ENCODE peak calls at places on chromosomes 16 and 17, in eight cellular contexts. One of them, this sample, is unnamed. For H3K4me1, the result is how much of the 10 kb centered on the place peaks cover.

GRCh38 chr17:60926466-60927183 is 249.0 kb downstream of the BCAS3 start:
- DNase-seq in left ventricle myocardium inferior: no peak
- DNase-seq in cardiac muscle cell: no peak
- DNase-seq in esophagus squamous epithelium: no peak
- DNase-seq in A673: no peak
- DNase-seq in transverse colon: no peak
- DNase-seq in neural progenitor cell: no peak
- DNase-seq in heart right ventricle: no peak
- DNase-seq in this sample: peak

GRCh38 chr16:88719267-88719932 is 13.1 kb downstream of the CTU2 start:
- DNase-seq in left ventricle myocardium inferior: peak
- DNase-seq in cardiac muscle cell: no peak
- DNase-seq in esophagus squamous epithelium: no peak
- DNase-seq in A673: no peak
- DNase-seq in transverse colon: peak
- DNase-seq in neural progenitor cell: no peak
- DNase-seq in heart right ventricle: peak
- DNase-seq in this sample: no peak

GRCh38 chr17:47694018-47694817 is at the start of gene TBKBP1:
- DNase-seq in left ventricle myocardium inferior: peak
- DNase-seq in cardiac muscle cell: peak
- DNase-seq in esophagus squamous epithelium: no peak
- DNase-seq in A673: peak
- DNase-seq in transverse colon: peak
- DNase-seq in neural progenitor cell: peak
- DNase-seq in heart right ventricle: peak
- DNase-seq in this sample: no peak

GRCh38 chr17:6539871-6540270 is 16.5 kb downstream of the PITPNM3 start:
- DNase-seq in left ventricle myocardium inferior: no peak
- DNase-seq in cardiac muscle cell: no peak
- DNase-seq in esophagus squamous epithelium: no peak
- DNase-seq in A673: no peak
- DNase-seq in transverse colon: no peak
- DNase-seq in neural progenitor cell: no peak
- DNase-seq in heart right ventricle: no peak
- DNase-seq in this sample: no peak

GRCh38 chr16:12426122-12426521 is 377.6 kb downstream of the CPPED1 start:
- DNase-seq in left ventricle myocardium inferior: no peak
- DNase-seq in cardiac muscle cell: peak
- DNase-seq in esophagus squamous epithelium: no peak
- DNase-seq in A673: peak
- DNase-seq in transverse colon: no peak
- DNase-seq in neural progenitor cell: peak
- DNase-seq in heart right ventricle: no peak
- DNase-seq in this sample: no peak

GRCh38 chr16:17377360-17378324 is 93.1 kb downstream of the XYLT1 start:
- DNase-seq in left ventricle myocardium inferior: no peak
- DNase-seq in cardiac muscle cell: no peak
- DNase-seq in esophagus squamous epithelium: no peak
- DNase-seq in A673: no peak
- DNase-seq in transverse colon: no peak
- DNase-seq in neural progenitor cell: peak
- DNase-seq in heart right ventricle: no peak
- DNase-seq in this sample: no peak

GRCh38 chr16:80887062-80887461 is 82.7 kb upstream of the CDYL2 start:
- DNase-seq in left ventricle myocardium inferior: no peak
- DNase-seq in cardiac muscle cell: no peak
- DNase-seq in esophagus squamous epithelium: no peak
- DNase-seq in A673: no peak
- DNase-seq in transverse colon: peak
- DNase-seq in neural progenitor cell: no peak
- DNase-seq in heart right ventricle: no peak
- DNase-seq in this sample: peak

GRCh38 chr17:38606646-38607611 is 1.2 kb upstream of the SRCIN1 start:
- DNase-seq in left ventricle myocardium inferior: peak
- DNase-seq in cardiac muscle cell: no peak
- DNase-seq in esophagus squamous epithelium: no peak
- DNase-seq in A673: no peak
- DNase-seq in transverse colon: no peak
- DNase-seq in neural progenitor cell: no peak
- DNase-seq in heart right ventricle: peak
- DNase-seq in this sample: no peak

GRCh38 chr16:74019608-74020007 is 277.0 kb upstream of the PSMD7 start:
- DNase-seq in left ventricle myocardium inferior: no peak
- DNase-seq in cardiac muscle cell: no peak
- DNase-seq in esophagus squamous epithelium: no peak
- DNase-seq in A673: no peak
- DNase-seq in transverse colon: no peak
- DNase-seq in neural progenitor cell: no peak
- DNase-seq in heart right ventricle: no peak
- DNase-seq in this sample: no peak

GRCh38 chr16:72125635-72126428 is 32.2 kb downstream of the DHX38 start:
- DNase-seq in left ventricle myocardium inferior: no peak
- DNase-seq in cardiac muscle cell: no peak
- DNase-seq in esophagus squamous epithelium: no peak
- DNase-seq in A673: no peak
- DNase-seq in transverse colon: peak
- DNase-seq in neural progenitor cell: no peak
- DNase-seq in heart right ventricle: no peak
- DNase-seq in this sample: no peak

GRCh38 chr17:77074681-77075080 is 66.1 kb upstream of the SEC14L1 start:
- DNase-seq in left ventricle myocardium inferior: no peak
- DNase-seq in cardiac muscle cell: no peak
- DNase-seq in esophagus squamous epithelium: no peak
- DNase-seq in A673: no peak
- DNase-seq in transverse colon: no peak
- DNase-seq in neural progenitor cell: no peak
- DNase-seq in heart right ventricle: no peak
- DNase-seq in this sample: no peak

GRCh38 chr17:79441607-79442006 is 169.2 kb downstream of the RBFOX3 start:
- DNase-seq in left ventricle myocardium inferior: no peak
- DNase-seq in cardiac muscle cell: no peak
- DNase-seq in esophagus squamous epithelium: no peak
- DNase-seq in A673: no peak
- DNase-seq in transverse colon: no peak
- DNase-seq in neural progenitor cell: no peak
- DNase-seq in heart right ventricle: no peak
- DNase-seq in this sample: no peak

GRCh38 chr16:27712251-27712711 is 162.3 kb downstream of the KATNIP start:
- DNase-seq in left ventricle myocardium inferior: no peak
- DNase-seq in cardiac muscle cell: no peak
- DNase-seq in esophagus squamous epithelium: no peak
- DNase-seq in A673: no peak
- DNase-seq in transverse colon: no peak
- DNase-seq in neural progenitor cell: no peak
- DNase-seq in heart right ventricle: no peak
- DNase-seq in this sample: no peak

GRCh38 chr17:39671651-39672521 is 3.6 kb downstream of the PNMT start:
- DNase-seq in left ventricle myocardium inferior: peak
- DNase-seq in cardiac muscle cell: peak
- DNase-seq in esophagus squamous epithelium: no peak
- DNase-seq in A673: no peak
- DNase-seq in transverse colon: peak
- DNase-seq in neural progenitor cell: peak
- DNase-seq in heart right ventricle: peak
- DNase-seq in this sample: peak

GRCh38 chr16:554640-555413 is 5.4 kb upstream of the PRR35 start:
- DNase-seq in left ventricle myocardium inferior: no peak
- DNase-seq in cardiac muscle cell: peak
- DNase-seq in esophagus squamous epithelium: no peak
- DNase-seq in A673: no peak
- DNase-seq in transverse colon: peak
- DNase-seq in neural progenitor cell: no peak
- DNase-seq in heart right ventricle: no peak
- DNase-seq in this sample: peak

GRCh38 chr16:67431077-67431804 is at the start of gene HSD11B2:
- DNase-seq in left ventricle myocardium inferior: peak
- DNase-seq in cardiac muscle cell: peak
- DNase-seq in esophagus squamous epithelium: no peak
- DNase-seq in A673: peak
- DNase-seq in transverse colon: no peak
- DNase-seq in neural progenitor cell: peak
- DNase-seq in heart right ventricle: peak
- DNase-seq in this sample: peak

GRCh38 chr17:33277436-33278100 is 15.5 kb downstream of the ASIC2 start:
- DNase-seq in left ventricle myocardium inferior: no peak
- DNase-seq in cardiac muscle cell: no peak
- DNase-seq in esophagus squamous epithelium: no peak
- DNase-seq in A673: no peak
- DNase-seq in transverse colon: no peak
- DNase-seq in neural progenitor cell: peak
- DNase-seq in heart right ventricle: no peak
- DNase-seq in this sample: peak

GRCh38 chr16:50671644-50672260 is 9.4 kb downstream of the SNX20 start:
- DNase-seq in left ventricle myocardium inferior: no peak
- DNase-seq in cardiac muscle cell: peak
- DNase-seq in esophagus squamous epithelium: no peak
- DNase-seq in A673: peak
- DNase-seq in transverse colon: no peak
- DNase-seq in neural progenitor cell: peak
- DNase-seq in heart right ventricle: no peak
- DNase-seq in this sample: peak

GRCh38 chr16:58022601-58023371 is 2.8 kb upstream of the MMP15 start:
- DNase-seq in left ventricle myocardium inferior: peak
- DNase-seq in cardiac muscle cell: peak
- DNase-seq in esophagus squamous epithelium: no peak
- DNase-seq in A673: peak
- DNase-seq in transverse colon: peak
- DNase-seq in neural progenitor cell: no peak
- DNase-seq in heart right ventricle: peak
- DNase-seq in this sample: peak

GRCh38 chr17:82003411-82004381 is 19.0 kb downstream of the CENPX start:
- DNase-seq in left ventricle myocardium inferior: no peak
- DNase-seq in cardiac muscle cell: peak
- DNase-seq in esophagus squamous epithelium: no peak
- DNase-seq in A673: peak
- DNase-seq in transverse colon: peak
- DNase-seq in neural progenitor cell: no peak
- DNase-seq in heart right ventricle: peak
- DNase-seq in this sample: no peak

GRCh38 chr17:2779545-2779944 is 16.7 kb upstream of the RAP1GAP2 start:
- DNase-seq in left ventricle myocardium inferior: no peak
- DNase-seq in cardiac muscle cell: no peak
- DNase-seq in esophagus squamous epithelium: no peak
- DNase-seq in A673: no peak
- DNase-seq in transverse colon: no peak
- DNase-seq in neural progenitor cell: no peak
- DNase-seq in heart right ventricle: no peak
- DNase-seq in this sample: no peak

GRCh38 chr17:75067856-75068255 is 19.9 kb upstream of the SLC16A5 start:
- DNase-seq in left ventricle myocardium inferior: no peak
- DNase-seq in cardiac muscle cell: no peak
- DNase-seq in esophagus squamous epithelium: no peak
- DNase-seq in A673: no peak
- DNase-seq in transverse colon: no peak
- DNase-seq in neural progenitor cell: no peak
- DNase-seq in heart right ventricle: no peak
- DNase-seq in this sample: no peak

GRCh38 chr17:34570491-34570890 is 8.9 kb upstream of the TMEM132E start:
- DNase-seq in left ventricle myocardium inferior: no peak
- DNase-seq in cardiac muscle cell: no peak
- DNase-seq in esophagus squamous epithelium: no peak
- DNase-seq in A673: no peak
- DNase-seq in transverse colon: no peak
- DNase-seq in neural progenitor cell: no peak
- DNase-seq in heart right ventricle: no peak
- DNase-seq in this sample: no peak

GRCh38 chr17:59848385-59848668 is 44.4 kb downstream of the TUBD1 start:
- DNase-seq in left ventricle myocardium inferior: no peak
- DNase-seq in cardiac muscle cell: no peak
- DNase-seq in esophagus squamous epithelium: no peak
- DNase-seq in A673: no peak
- DNase-seq in transverse colon: no peak
- DNase-seq in neural progenitor cell: no peak
- DNase-seq in heart right ventricle: no peak
- DNase-seq in this sample: peak
- H3K27ac ChIP-seq in left ventricle myocardium inferior: no peak
- H3K27ac ChIP-seq in cardiac muscle cell: no peak
- H3K27ac ChIP-seq in esophagus squamous epithelium: peak
- H3K27ac ChIP-seq in A673: no peak
- H3K27ac ChIP-seq in transverse colon: peak
- H3K27ac ChIP-seq in neural progenitor cell: no peak
- H3K27ac ChIP-seq in heart right ventricle: peak
- H3K27ac ChIP-seq in this sample: peak

GRCh38 chr16:30894540-30895368 is 877 bp upstream of the BCL7C start:
- DNase-seq in left ventricle myocardium inferior: no peak
- DNase-seq in cardiac muscle cell: no peak
- DNase-seq in esophagus squamous epithelium: no peak
- DNase-seq in A673: no peak
- DNase-seq in transverse colon: no peak
- DNase-seq in neural progenitor cell: no peak
- DNase-seq in heart right ventricle: no peak
- DNase-seq in this sample: no peak

GRCh38 chr16:30895592-30896202 is 717 bp upstream of the CTF1 start:
- DNase-seq in left ventricle myocardium inferior: no peak
- DNase-seq in cardiac muscle cell: no peak
- DNase-seq in esophagus squamous epithelium: no peak
- DNase-seq in A673: no peak
- DNase-seq in transverse colon: no peak
- DNase-seq in neural progenitor cell: no peak
- DNase-seq in heart right ventricle: no peak
- DNase-seq in this sample: no peak

GRCh38 chr16:30896203-30896889 is at the start of gene CTF1:
- DNase-seq in left ventricle myocardium inferior: peak
- DNase-seq in cardiac muscle cell: peak
- DNase-seq in esophagus squamous epithelium: no peak
- DNase-seq in A673: peak
- DNase-seq in transverse colon: peak
- DNase-seq in neural progenitor cell: peak
- DNase-seq in heart right ventricle: peak
- DNase-seq in this sample: no peak

GRCh38 chr16:30899794-30900193 is 3.4 kb downstream of the CTF1 start:
- DNase-seq in left ventricle myocardium inferior: no peak
- DNase-seq in cardiac muscle cell: no peak
- DNase-seq in esophagus squamous epithelium: no peak
- DNase-seq in A673: no peak
- DNase-seq in transverse colon: no peak
- DNase-seq in neural progenitor cell: no peak
- DNase-seq in heart right ventricle: no peak
- DNase-seq in this sample: no peak

GRCh38 chr16:30896890-30897730 is 696 bp downstream of the CTF1 start:
- DNase-seq in left ventricle myocardium inferior: peak
- DNase-seq in cardiac muscle cell: peak
- DNase-seq in esophagus squamous epithelium: peak
- DNase-seq in A673: peak
- DNase-seq in transverse colon: peak
- DNase-seq in neural progenitor cell: peak
- DNase-seq in heart right ventricle: peak
- DNase-seq in this sample: peak
- H3K4me1 ChIP-seq in left ventricle myocardium inferior: half or more
- H3K4me1 ChIP-seq in cardiac muscle cell: under half
- H3K4me1 ChIP-seq in esophagus squamous epithelium: half or more
- H3K4me1 ChIP-seq in A673: under half
- H3K4me1 ChIP-seq in transverse colon: under half
- H3K4me1 ChIP-seq in neural progenitor cell: under half
- H3K4me1 ChIP-seq in heart right ventricle: under half
- H3K4me1 ChIP-seq in this sample: under half

GRCh38 chr16:31213877-31214704 is at the start of gene TRIM72:
- DNase-seq in left ventricle myocardium inferior: no peak
- DNase-seq in cardiac muscle cell: no peak
- DNase-seq in esophagus squamous epithelium: no peak
- DNase-seq in A673: no peak
- DNase-seq in transverse colon: no peak
- DNase-seq in neural progenitor cell: no peak
- DNase-seq in heart right ventricle: no peak
- DNase-seq in this sample: no peak
- H3K27ac ChIP-seq in left ventricle myocardium inferior: no peak
- H3K27ac ChIP-seq in cardiac muscle cell: no peak
- H3K27ac ChIP-seq in esophagus squamous epithelium: peak
- H3K27ac ChIP-seq in A673: no peak
- H3K27ac ChIP-seq in transverse colon: no peak
- H3K27ac ChIP-seq in neural progenitor cell: no peak
- H3K27ac ChIP-seq in heart right ventricle: peak
- H3K27ac ChIP-seq in this sample: no peak

GRCh38 chr17:4407216-4407615 is 26.5 kb upstream of the SPNS3 start:
- DNase-seq in left ventricle myocardium inferior: no peak
- DNase-seq in cardiac muscle cell: peak
- DNase-seq in esophagus squamous epithelium: no peak
- DNase-seq in A673: no peak
- DNase-seq in transverse colon: no peak
- DNase-seq in neural progenitor cell: no peak
- DNase-seq in heart right ventricle: no peak
- DNase-seq in this sample: no peak
- H3K4me1 ChIP-seq in left ventricle myocardium inferior: under half
- H3K4me1 ChIP-seq in cardiac muscle cell: under half
- H3K4me1 ChIP-seq in esophagus squamous epithelium: under half
- H3K4me1 ChIP-seq in A673: under half
- H3K4me1 ChIP-seq in transverse colon: under half
- H3K4me1 ChIP-seq in neural progenitor cell: under half
- H3K4me1 ChIP-seq in heart right ventricle: under half
- H3K4me1 ChIP-seq in this sample: under half